ENCODE peak calls at places on chromosome 10, in ten cellular contexts. G, O, T, N, Y, C, M, L, Q and V are unnamed samples.

GRCh38 chr10:121813211-121813812 is 114.5 kb downstream of the ATE1 start:
- DNase-seq in G (peak; percentile 20), O (no peak), T (no peak), N (no peak), Y (no peak), C (no peak), M (no peak), L (peak; percentile 14), Q (no peak), V (no peak)

GRCh38 chr10:43216931-43217562 is 49.8 kb downstream of the RASGEF1A start:
- DNase-seq in G (no peak), O (no peak), T (no peak), N (no peak), Y (no peak), C (no peak), M (no peak), L (no peak), Q (peak; percentile 37), V (no peak)

GRCh38 chr10:102152545-102152890 is 329 bp downstream of the NOLC1 start:
- DNase-seq in G (peak; percentile 36), O (peak; percentile 68), T (no peak), N (no peak), Y (peak; percentile 29), C (peak; percentile 81), M (peak; percentile 17), L (peak; percentile 39), Q (no peak), V (peak; percentile 52)

GRCh38 chr10:15813415-15813814 is 46.9 kb downstream of the MINDY3 start:
- DNase-seq in G (no peak), O (no peak), T (no peak), N (no peak), Y (no peak), C (no peak), M (no peak), L (peak; percentile 12), Q (no peak), V (no peak)

GRCh38 chr10:102016416-102016815 is 39.6 kb downstream of the ARMH3 start:
- DNase-seq in G (peak; percentile 16), O (no peak), T (no peak), N (no peak), Y (no peak), C (no peak), M (no peak), L (no peak), Q (no peak), V (no peak)

GRCh38 chr10:33418309-33418708 is 83.8 kb upstream of the NRP1 start:
- DNase-seq in G (no peak), O (no peak), T (no peak), N (no peak), Y (no peak), C (no peak), M (no peak), L (no peak), Q (no peak), V (no peak)

GRCh38 chr10:62733654-62734293 is 70.7 kb upstream of the ADO start:
- DNase-seq in G (no peak), O (peak; percentile 80), T (no peak), N (no peak), Y (no peak), C (no peak), M (no peak), L (no peak), Q (no peak), V (no peak)

GRCh38 chr10:30553018-30553624 is 76.4 kb downstream of the LYZL2 start:
- DNase-seq in G (no peak), O (no peak), T (no peak), N (no peak), Y (no peak), C (no peak), M (no peak), L (no peak), Q (no peak), V (no peak)

GRCh38 chr10:127853868-127854768 is 38.6 kb downstream of the CLRN3 start:
- DNase-seq in G (peak; percentile 91), O (peak; percentile 51), T (peak; percentile 53), N (peak; percentile 22), Y (peak; percentile 79), C (no peak), M (peak; percentile 59), L (peak; percentile 73), Q (peak; percentile 88), V (peak; percentile 62)

GRCh38 chr10:103839513-103839864 is 15.9 kb downstream of the SH3PXD2A start:
- DNase-seq in G (no peak), O (no peak), T (no peak), N (no peak), Y (no peak), C (no peak), M (no peak), L (no peak), Q (no peak), V (no peak)

GRCh38 chr10:12927896-12928295 is 73.6 kb downstream of the CCDC3 start:
- DNase-seq in G (no peak), O (no peak), T (no peak), N (no peak), Y (peak; percentile 42), C (no peak), M (no peak), L (peak; percentile 97), Q (no peak), V (no peak)

GRCh38 chr10:124644771-124645170 is 99.4 kb downstream of the FAM53B start:
- DNase-seq in G (no peak), O (no peak), T (no peak), N (no peak), Y (no peak), C (no peak), M (no peak), L (no peak), Q (peak; percentile 41), V (no peak)

GRCh38 chr10:46553238-46554049 is 3.0 kb downstream of the GPRIN2 start:
- DNase-seq in G (no peak), O (peak; percentile 42), T (no peak), N (no peak), Y (no peak), C (peak; percentile 77), M (peak; percentile 17), L (no peak), Q (peak; percentile 76), V (no peak)

GRCh38 chr10:22294694-22295093 is 21.5 kb upstream of the COMMD3 start:
- DNase-seq in G (no peak), O (no peak), T (no peak), N (no peak), Y (no peak), C (no peak), M (no peak), L (no peak), Q (no peak), V (no peak)

GRCh38 chr10:38054361-38054797 is 39.8 kb upstream of the ZNF37A start:
- DNase-seq in G (peak; percentile 21), O (no peak), T (no peak), N (no peak), Y (peak; percentile 13), C (no peak), M (no peak), L (peak; percentile 88), Q (no peak), V (no peak)

GRCh38 chr10:102419561-102420442 is 834 bp upstream of the FBXL15 start:
- DNase-seq in G (peak; percentile 79), O (peak; percentile 78), T (peak; percentile 80), N (peak; percentile 84), Y (peak; percentile 85), C (peak; percentile 89), M (peak; percentile 47), L (no peak), Q (peak; percentile 89), V (peak; percentile 66)

GRCh38 chr10:71727429-71728217 is 8.0 kb upstream of the C10orf105 start:
- DNase-seq in G (peak; percentile 45), O (peak; percentile 86), T (peak; percentile 59), N (no peak), Y (peak; percentile 39), C (peak; percentile 91), M (peak; percentile 24), L (peak; percentile 31), Q (peak; percentile 34), V (peak; percentile 91)

GRCh38 chr10:96257944-96258343 is 13.4 kb downstream of the BLNK start:
- DNase-seq in G (no peak), O (no peak), T (no peak), N (no peak), Y (no peak), C (no peak), M (no peak), L (no peak), Q (no peak), V (peak; percentile 83)

GRCh38 chr10:71750124-71750841 is 23.0 kb downstream of the VSIR start:
- DNase-seq in G (no peak), O (no peak), T (no peak), N (no peak), Y (no peak), C (no peak), M (no peak), L (no peak), Q (peak; percentile 38), V (no peak)

GRCh38 chr10:72261323-72262018 is 12.3 kb upstream of the DDIT4 start:
- DNase-seq in G (no peak), O (peak; percentile 90), T (no peak), N (no peak), Y (no peak), C (no peak), M (peak; percentile 43), L (peak; percentile 71), Q (no peak), V (peak; percentile 49)

GRCh38 chr10:121662945-121663917 is 65.0 kb upstream of the FGFR2 start:
- DNase-seq in G (no peak), O (no peak), T (no peak), N (no peak), Y (no peak), C (peak; percentile 26), M (no peak), L (peak; percentile 31), Q (no peak), V (peak; percentile 54)

GRCh38 chr10:63713191-63714144 is 192.3 kb downstream of the REEP3 start:
- DNase-seq in G (peak; percentile 18), O (no peak), T (no peak), N (peak; percentile 18), Y (no peak), C (no peak), M (peak; percentile 56), L (peak; percentile 53), Q (no peak), V (peak; percentile 32)

GRCh38 chr10:12466701-12467100 is 117.4 kb downstream of the CAMK1D start:
- DNase-seq in G (no peak), O (no peak), T (no peak), N (no peak), Y (no peak), C (no peak), M (no peak), L (no peak), Q (no peak), V (no peak)

GRCh38 chr10:71339796-71340589 is 20.9 kb downstream of the SLC29A3 start:
- DNase-seq in G (no peak), O (no peak), T (no peak), N (no peak), Y (peak; percentile 88), C (no peak), M (peak; percentile 82), L (peak; percentile 82), Q (no peak), V (no peak)

GRCh38 chr10:8444630-8445029 is 390.1 kb downstream of the GATA3 start:
- DNase-seq in G (no peak), O (peak; percentile 68), T (no peak), N (no peak), Y (no peak), C (no peak), M (no peak), L (no peak), Q (no peak), V (no peak)

GRCh38 chr10:131890276-131891195 is 10.3 kb upstream of the PPP2R2D start:
- DNase-seq in G (no peak), O (no peak), T (no peak), N (no peak), Y (no peak), C (no peak), M (no peak), L (no peak), Q (no peak), V (no peak)

GRCh38 chr10:11381511-11381910 is 229.9 kb downstream of the USP6NL start:
- DNase-seq in G (no peak), O (no peak), T (no peak), N (no peak), Y (no peak), C (no peak), M (no peak), L (no peak), Q (no peak), V (no peak)

GRCh38 chr10:132678436-132679216 is 107.3 kb downstream of the NKX6-2 start:
- DNase-seq in G (no peak), O (no peak), T (no peak), N (no peak), Y (no peak), C (peak; percentile 60), M (no peak), L (no peak), Q (no peak), V (no peak)